ENCODE peak calls at places on chromosomes 1 and 21, in six cellular contexts. One of them, this sample, is unnamed.

GRCh38 chr1:8086071-8086470 is 60.0 kb upstream of the ERRFI1 start:
- DNase-seq in adipocyte: no peak
- DNase-seq in AG09309: no peak
- DNase-seq in A549: no peak
- DNase-seq in CD4-positive, alpha-beta memory T cell: no peak
- DNase-seq in breast epithelium: no peak
- DNase-seq in this sample: no peak

GRCh38 chr1:238135708-238136107 is 245.0 kb upstream of the ZP4 start:
- DNase-seq in breast epithelium: no peak
- DNase-seq in adipocyte: no peak
- DNase-seq in A549: no peak
- DNase-seq in CD4-positive, alpha-beta memory T cell: no peak
- DNase-seq in AG09309: no peak
- DNase-seq in this sample: no peak

GRCh38 chr1:179951383-179952144 is 3.0 kb upstream of the CEP350 start:
- DNase-seq in A549: no peak
- DNase-seq in CD4-positive, alpha-beta memory T cell: no peak
- DNase-seq in breast epithelium: no peak
- DNase-seq in AG09309: no peak
- DNase-seq in adipocyte: no peak
- DNase-seq in this sample: no peak

GRCh38 chr1:114350731-114351445 is 160.1 kb downstream of the TRIM33 start:
- DNase-seq in breast epithelium: no peak
- DNase-seq in adipocyte: no peak
- DNase-seq in AG09309: no peak
- DNase-seq in CD4-positive, alpha-beta memory T cell: no peak
- DNase-seq in A549: no peak
- DNase-seq in this sample: no peak

GRCh38 chr1:18858070-18858688 is 1.3 kb downstream of the TAS1R2 start:
- DNase-seq in adipocyte: no peak
- DNase-seq in AG09309: no peak
- DNase-seq in A549: no peak
- DNase-seq in CD4-positive, alpha-beta memory T cell: no peak
- DNase-seq in breast epithelium: no peak
- DNase-seq in this sample: no peak

GRCh38 chr1:15531682-15532081 is 5.0 kb downstream of the DNAJC16 start:
- DNase-seq in A549: no peak
- DNase-seq in breast epithelium: no peak
- DNase-seq in AG09309: no peak
- DNase-seq in adipocyte: no peak
- DNase-seq in CD4-positive, alpha-beta memory T cell: no peak
- DNase-seq in this sample: no peak

GRCh38 chr1:229952135-229952534 is 114.9 kb upstream of the GALNT2 start:
- DNase-seq in CD4-positive, alpha-beta memory T cell: no peak
- DNase-seq in breast epithelium: no peak
- DNase-seq in A549: no peak
- DNase-seq in AG09309: no peak
- DNase-seq in adipocyte: no peak
- DNase-seq in this sample: no peak

GRCh38 chr21:27582946-27583270 is 616.0 kb upstream of the ADAMTS5 start:
- DNase-seq in A549: no peak
- DNase-seq in CD4-positive, alpha-beta memory T cell: no peak
- DNase-seq in adipocyte: no peak
- DNase-seq in breast epithelium: no peak
- DNase-seq in AG09309: no peak
- DNase-seq in this sample: no peak

GRCh38 chr1:71593523-71593922 is 512.7 kb upstream of the ZRANB2 start:
- DNase-seq in AG09309: no peak
- DNase-seq in A549: no peak
- DNase-seq in CD4-positive, alpha-beta memory T cell: no peak
- DNase-seq in breast epithelium: no peak
- DNase-seq in adipocyte: no peak
- DNase-seq in this sample: no peak

GRCh38 chr1:87684786-87685185 is 356.1 kb downstream of the LMO4 start:
- DNase-seq in adipocyte: peak; percentile 44
- DNase-seq in AG09309: no peak
- DNase-seq in A549: no peak
- DNase-seq in breast epithelium: no peak
- DNase-seq in CD4-positive, alpha-beta memory T cell: no peak
- DNase-seq in this sample: no peak

GRCh38 chr1:45386219-45386618 is 46.0 kb upstream of the MUTYH start:
- DNase-seq in adipocyte: no peak
- DNase-seq in breast epithelium: no peak
- DNase-seq in A549: no peak
- DNase-seq in AG09309: no peak
- DNase-seq in CD4-positive, alpha-beta memory T cell: no peak
- DNase-seq in this sample: no peak

GRCh38 chr1:200369706-200370105 is 40.1 kb downstream of the ZNF281 start:
- DNase-seq in adipocyte: no peak
- DNase-seq in AG09309: no peak
- DNase-seq in breast epithelium: no peak
- DNase-seq in A549: no peak
- DNase-seq in CD4-positive, alpha-beta memory T cell: no peak
- DNase-seq in this sample: no peak

GRCh38 chr1:107277022-107277421 is 136.2 kb downstream of the NTNG1 start:
- DNase-seq in CD4-positive, alpha-beta memory T cell: no peak
- DNase-seq in AG09309: peak; percentile 47
- DNase-seq in breast epithelium: no peak
- DNase-seq in A549: peak; percentile 34
- DNase-seq in adipocyte: peak; percentile 81
- DNase-seq in this sample: no peak

GRCh38 chr1:209368864-209369598 is 214.5 kb upstream of the CAMK1G start:
- DNase-seq in CD4-positive, alpha-beta memory T cell: no peak
- DNase-seq in breast epithelium: peak; percentile 65
- DNase-seq in A549: peak; percentile 13
- DNase-seq in AG09309: peak; percentile 69
- DNase-seq in adipocyte: peak; percentile 74
- DNase-seq in this sample: no peak

GRCh38 chr1:226017070-226017469 is 17.9 kb upstream of the SDE2 start:
- DNase-seq in breast epithelium: no peak
- DNase-seq in adipocyte: no peak
- DNase-seq in CD4-positive, alpha-beta memory T cell: no peak
- DNase-seq in A549: no peak
- DNase-seq in AG09309: no peak
- DNase-seq in this sample: no peak

GRCh38 chr1:203148127-203148526 is 20.6 kb downstream of the ADORA1 start:
- DNase-seq in A549: no peak
- DNase-seq in adipocyte: no peak
- DNase-seq in AG09309: no peak
- DNase-seq in breast epithelium: no peak
- DNase-seq in CD4-positive, alpha-beta memory T cell: no peak
- DNase-seq in this sample: no peak

GRCh38 chr1:17611991-17612390 is 72.5 kb downstream of the ARHGEF10L start:
- DNase-seq in A549: no peak
- DNase-seq in CD4-positive, alpha-beta memory T cell: no peak
- DNase-seq in breast epithelium: no peak
- DNase-seq in adipocyte: peak; percentile 11
- DNase-seq in AG09309: no peak
- DNase-seq in this sample: no peak

GRCh38 chr1:19300211-19300610 is 11.6 kb upstream of the AKR7A3 start:
- DNase-seq in AG09309: no peak
- DNase-seq in CD4-positive, alpha-beta memory T cell: no peak
- DNase-seq in adipocyte: no peak
- DNase-seq in breast epithelium: no peak
- DNase-seq in A549: no peak
- DNase-seq in this sample: no peak

GRCh38 chr1:176609556-176610408 is 146.8 kb downstream of the PAPPA2 start:
- DNase-seq in AG09309: no peak
- DNase-seq in A549: no peak
- DNase-seq in CD4-positive, alpha-beta memory T cell: no peak
- DNase-seq in adipocyte: no peak
- DNase-seq in breast epithelium: no peak
- DNase-seq in this sample: no peak

GRCh38 chr1:118484893-118485292 is 299.9 kb upstream of the SPAG17 start:
- DNase-seq in CD4-positive, alpha-beta memory T cell: no peak
- DNase-seq in breast epithelium: no peak
- DNase-seq in A549: no peak
- DNase-seq in AG09309: no peak
- DNase-seq in adipocyte: no peak
- DNase-seq in this sample: no peak

GRCh38 chr1:24955161-24955560 is 25.1 kb upstream of the RUNX3 start:
- DNase-seq in A549: no peak
- DNase-seq in adipocyte: no peak
- DNase-seq in AG09309: peak; percentile 55
- DNase-seq in CD4-positive, alpha-beta memory T cell: peak; percentile 37
- DNase-seq in breast epithelium: no peak
- DNase-seq in this sample: no peak

GRCh38 chr1:26887125-26887524 is 3.0 kb downstream of the GPN2 start:
- DNase-seq in A549: peak; percentile 46
- DNase-seq in breast epithelium: no peak
- DNase-seq in AG09309: no peak
- DNase-seq in CD4-positive, alpha-beta memory T cell: no peak
- DNase-seq in adipocyte: peak; percentile 71
- DNase-seq in this sample: no peak

GRCh38 chr1:10387611-10388386 is 11.1 kb upstream of the PGD start:
- DNase-seq in A549: peak; percentile 97
- DNase-seq in AG09309: no peak
- DNase-seq in adipocyte: peak; percentile 79
- DNase-seq in breast epithelium: no peak
- DNase-seq in CD4-positive, alpha-beta memory T cell: no peak
- DNase-seq in this sample: no peak

GRCh38 chr1:161139765-161140164 is 7.3 kb upstream of the DEDD start:
- DNase-seq in A549: peak; percentile 35
- DNase-seq in AG09309: no peak
- DNase-seq in CD4-positive, alpha-beta memory T cell: peak; percentile 54
- DNase-seq in adipocyte: peak; percentile 79
- DNase-seq in breast epithelium: no peak
- DNase-seq in this sample: no peak

GRCh38 chr1:7047866-7048265 is 262.6 kb downstream of the CAMTA1 start:
- DNase-seq in CD4-positive, alpha-beta memory T cell: no peak
- DNase-seq in adipocyte: no peak
- DNase-seq in A549: no peak
- DNase-seq in breast epithelium: no peak
- DNase-seq in AG09309: no peak
- DNase-seq in this sample: no peak

GRCh38 chr1:114467491-114467890 is 43.5 kb downstream of the TRIM33 start:
- DNase-seq in adipocyte: no peak
- DNase-seq in breast epithelium: no peak
- DNase-seq in AG09309: no peak
- DNase-seq in A549: no peak
- DNase-seq in CD4-positive, alpha-beta memory T cell: peak; percentile 14
- DNase-seq in this sample: no peak

GRCh38 chr1:94143809-94144176 is 22.8 kb upstream of the ABCA4 start:
- DNase-seq in adipocyte: peak; percentile 52
- DNase-seq in A549: no peak
- DNase-seq in CD4-positive, alpha-beta memory T cell: no peak
- DNase-seq in breast epithelium: no peak
- DNase-seq in AG09309: no peak
- DNase-seq in this sample: no peak

GRCh38 chr1:94142583-94142982 is 21.6 kb upstream of the ABCA4 start:
- DNase-seq in adipocyte: no peak
- DNase-seq in CD4-positive, alpha-beta memory T cell: no peak
- DNase-seq in breast epithelium: no peak
- DNase-seq in A549: no peak
- DNase-seq in AG09309: no peak
- DNase-seq in this sample: no peak

GRCh38 chr1:94144836-94145235 is 23.9 kb upstream of the ABCA4 start:
- DNase-seq in adipocyte: peak; percentile 60
- DNase-seq in CD4-positive, alpha-beta memory T cell: no peak
- DNase-seq in AG09309: no peak
- DNase-seq in A549: no peak
- DNase-seq in breast epithelium: no peak
- DNase-seq in this sample: no peak

GRCh38 chr1:94142022-94142421 is 21.1 kb upstream of the ABCA4 start:
- DNase-seq in CD4-positive, alpha-beta memory T cell: no peak
- DNase-seq in AG09309: no peak
- DNase-seq in A549: no peak
- DNase-seq in breast epithelium: no peak
- DNase-seq in adipocyte: peak; percentile 52
- DNase-seq in this sample: no peak

DNA sequence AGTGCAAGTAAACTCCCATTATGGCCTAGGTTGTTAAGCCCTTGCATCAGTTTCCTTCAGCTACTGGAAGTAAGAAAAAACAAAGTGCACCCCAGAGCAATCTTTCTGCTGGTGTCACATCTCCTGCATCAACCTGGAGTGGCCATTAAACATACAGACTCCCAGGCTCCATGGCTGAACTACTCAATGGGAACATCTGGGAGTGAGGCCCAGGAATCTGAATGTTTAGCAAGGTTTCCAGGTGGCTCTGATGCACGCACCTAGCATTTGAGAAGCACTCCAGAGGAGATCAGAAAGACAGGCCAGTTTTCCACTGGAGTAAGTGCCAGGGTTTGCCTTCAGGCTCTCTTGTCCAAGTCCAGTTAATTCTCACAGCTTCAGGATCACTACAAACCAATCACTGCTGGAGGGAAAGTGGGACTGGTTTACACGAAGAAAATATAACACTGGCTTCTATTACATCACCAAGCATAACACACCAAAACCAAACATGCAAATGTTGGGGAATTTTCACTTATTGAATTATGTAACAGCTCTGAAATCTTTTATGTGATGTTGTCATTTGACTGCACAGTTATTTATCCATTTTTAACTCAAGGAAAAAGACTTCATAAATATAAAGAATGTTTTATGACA is 22.3 kb upstream of the ABCA4 start:
- DNase-seq in CD4-positive, alpha-beta memory T cell: no peak
- DNase-seq in adipocyte: peak; percentile 44
- DNase-seq in breast epithelium: no peak
- DNase-seq in A549: no peak
- DNase-seq in AG09309: no peak
- DNase-seq in this sample: no peak
- H3K4me3 ChIP-seq in CD4-positive, alpha-beta memory T cell: no peak overlapping the region
- H3K4me3 ChIP-seq in adipocyte: no peak overlapping the region
- H3K4me3 ChIP-seq in breast epithelium: no peak overlapping the region
- H3K4me3 ChIP-seq in A549: no peak overlapping the region
- H3K4me3 ChIP-seq in AG09309: no peak overlapping the region
- H3K4me3 ChIP-seq in this sample: no peak overlapping the region

GRCh38 chr1:165633624-165634023 is 2.6 kb downstream of the MGST3 start:
- DNase-seq in A549: no peak
- DNase-seq in breast epithelium: no peak
- DNase-seq in adipocyte: peak; percentile 77
- DNase-seq in AG09309: peak; percentile 11
- DNase-seq in CD4-positive, alpha-beta memory T cell: no peak
- DNase-seq in this sample: no peak
- H3K4me3 ChIP-seq in A549: no peak overlapping the region
- H3K4me3 ChIP-seq in breast epithelium: no peak overlapping the region
- H3K4me3 ChIP-seq in adipocyte: peak overlapping the region; percentile 99
- H3K4me3 ChIP-seq in AG09309: no peak overlapping the region
- H3K4me3 ChIP-seq in CD4-positive, alpha-beta memory T cell: no peak overlapping the region
- H3K4me3 ChIP-seq in this sample: peak overlapping the region; percentile 86

DNA sequence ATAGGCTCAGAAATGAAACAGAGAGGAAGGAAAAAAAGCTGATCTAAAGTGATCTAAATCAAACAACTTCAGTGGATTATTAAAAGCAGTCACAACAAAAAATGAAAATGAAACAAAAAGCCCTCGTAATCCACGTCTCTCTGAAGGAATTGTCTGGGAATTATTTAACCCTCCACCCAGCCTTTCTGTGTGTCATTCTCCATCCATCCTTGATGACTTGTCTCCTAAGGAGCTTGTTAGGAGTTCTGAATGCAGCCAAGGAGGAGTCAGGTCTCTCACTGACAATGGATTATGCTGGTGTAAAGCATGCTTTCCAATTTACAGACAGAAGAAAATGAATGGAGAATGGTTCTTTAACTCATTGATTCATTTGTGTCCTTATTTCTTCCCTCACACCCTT is 359.3 kb upstream of the RUNX1 start:
- DNase-seq in CD4-positive, alpha-beta memory T cell: no peak
- DNase-seq in A549: no peak
- DNase-seq in adipocyte: peak; percentile 67
- DNase-seq in breast epithelium: no peak
- DNase-seq in AG09309: no peak
- DNase-seq in this sample: no peak
- H3K4me3 ChIP-seq in CD4-positive, alpha-beta memory T cell: no peak overlapping the region
- H3K4me3 ChIP-seq in A549: no peak overlapping the region
- H3K4me3 ChIP-seq in adipocyte: peak overlapping the region; percentile 76
- H3K4me3 ChIP-seq in breast epithelium: peak overlapping the region; percentile 17
- H3K4me3 ChIP-seq in AG09309: peak overlapping the region; percentile 24
- H3K4me3 ChIP-seq in this sample: no peak overlapping the region

GRCh38 chr21:36113647-36114428 is 21.0 kb upstream of the CBR3 start:
- DNase-seq in adipocyte: no peak
- DNase-seq in AG09309: no peak
- DNase-seq in A549: peak; percentile 61
- DNase-seq in CD4-positive, alpha-beta memory T cell: peak; percentile 79
- DNase-seq in breast epithelium: no peak
- DNase-seq in this sample: no peak
- H3K4me3 ChIP-seq in adipocyte: no peak overlapping the region
- H3K4me3 ChIP-seq in AG09309: no peak overlapping the region
- H3K4me3 ChIP-seq in A549: peak overlapping the region; percentile 51
- H3K4me3 ChIP-seq in CD4-positive, alpha-beta memory T cell: peak overlapping the region; percentile 63
- H3K4me3 ChIP-seq in breast epithelium: no peak overlapping the region
- H3K4me3 ChIP-seq in this sample: peak overlapping the region; percentile 48